ENCODE peak calls at places on chromosomes 6 and 20, in eight cellular contexts. One of them, this sample, is unnamed.
A peak's percentile ranks its signal among the peaks of the same experiment; 100 is the strongest.

GRCh38 chr20:23445596-23446217 is 6.2 kb downstream of the CSTL1 start:
- DNase-seq in astrocyte: peak; percentile 85
- DNase-seq in HFFc6: peak; percentile 94
- DNase-seq in foreskin keratinocyte: peak; percentile 91
- DNase-seq in psoas muscle: no peak
- DNase-seq in cardiac fibroblast: peak; percentile 90
- DNase-seq in pancreas: no peak
- DNase-seq in GM13977: no peak
- DNase-seq in this sample: no peak

GRCh38 chr6:113758725-113759576 is 98.2 kb upstream of the MARCKS start:
- DNase-seq in astrocyte: no peak
- DNase-seq in HFFc6: no peak
- DNase-seq in foreskin keratinocyte: no peak
- DNase-seq in psoas muscle: no peak
- DNase-seq in cardiac fibroblast: peak; percentile 30
- DNase-seq in pancreas: no peak
- DNase-seq in GM13977: no peak
- DNase-seq in this sample: no peak

GRCh38 chr6:89034586-89035251 is 45.8 kb upstream of the PNRC1 start:
- DNase-seq in astrocyte: peak; percentile 62
- DNase-seq in HFFc6: no peak
- DNase-seq in foreskin keratinocyte: peak; percentile 92
- DNase-seq in psoas muscle: no peak
- DNase-seq in cardiac fibroblast: peak; percentile 97
- DNase-seq in pancreas: no peak
- DNase-seq in GM13977: no peak
- DNase-seq in this sample: no peak

GRCh38 chr20:32474967-32475819 is 109.9 kb downstream of the NOL4L start:
- DNase-seq in astrocyte: peak; percentile 91
- DNase-seq in HFFc6: peak; percentile 91
- DNase-seq in foreskin keratinocyte: peak; percentile 62
- DNase-seq in psoas muscle: peak; percentile 91
- DNase-seq in cardiac fibroblast: peak; percentile 92
- DNase-seq in pancreas: peak; percentile 81
- DNase-seq in GM13977: peak; percentile 91
- DNase-seq in this sample: peak; percentile 93

GRCh38 chr6:87667032-87667431 is 35.0 kb downstream of the AKIRIN2 start:
- DNase-seq in astrocyte: no peak
- DNase-seq in HFFc6: no peak
- DNase-seq in foreskin keratinocyte: no peak
- DNase-seq in psoas muscle: no peak
- DNase-seq in cardiac fibroblast: no peak
- DNase-seq in pancreas: no peak
- DNase-seq in GM13977: no peak
- DNase-seq in this sample: no peak

GRCh38 chr6:130191376-130191702 is 31.4 kb downstream of the SAMD3 start:
- DNase-seq in astrocyte: no peak
- DNase-seq in HFFc6: no peak
- DNase-seq in foreskin keratinocyte: no peak
- DNase-seq in psoas muscle: no peak
- DNase-seq in cardiac fibroblast: no peak
- DNase-seq in pancreas: no peak
- DNase-seq in GM13977: no peak
- DNase-seq in this sample: no peak

GRCh38 chr6:5623769-5624168 is 362.5 kb downstream of the FARS2 start:
- DNase-seq in astrocyte: no peak
- DNase-seq in HFFc6: no peak
- DNase-seq in foreskin keratinocyte: no peak
- DNase-seq in psoas muscle: no peak
- DNase-seq in cardiac fibroblast: no peak
- DNase-seq in pancreas: no peak
- DNase-seq in GM13977: no peak
- DNase-seq in this sample: no peak

GRCh38 chr20:23105193-23105592 is 19.1 kb upstream of the CD93 start:
- DNase-seq in astrocyte: no peak
- DNase-seq in HFFc6: no peak
- DNase-seq in foreskin keratinocyte: no peak
- DNase-seq in psoas muscle: peak; percentile 34
- DNase-seq in cardiac fibroblast: no peak
- DNase-seq in pancreas: no peak
- DNase-seq in GM13977: no peak
- DNase-seq in this sample: no peak

GRCh38 chr20:48461351-48461750 is 366.4 kb downstream of the PREX1 start:
- DNase-seq in astrocyte: no peak
- DNase-seq in HFFc6: no peak
- DNase-seq in foreskin keratinocyte: no peak
- DNase-seq in psoas muscle: no peak
- DNase-seq in cardiac fibroblast: no peak
- DNase-seq in pancreas: no peak
- DNase-seq in GM13977: no peak
- DNase-seq in this sample: no peak

GRCh38 chr20:23049201-23049932 is at the start of gene THBD:
- DNase-seq in astrocyte: peak; percentile 45
- DNase-seq in HFFc6: no peak
- DNase-seq in foreskin keratinocyte: peak; percentile 85
- DNase-seq in psoas muscle: peak; percentile 93
- DNase-seq in cardiac fibroblast: peak; percentile 65
- DNase-seq in pancreas: peak; percentile 29
- DNase-seq in GM13977: no peak
- DNase-seq in this sample: no peak

GRCh38 chr20:63957004-63957689 is 931 bp upstream of the UCKL1 start:
- DNase-seq in astrocyte: peak; percentile 47
- DNase-seq in HFFc6: peak; percentile 37
- DNase-seq in foreskin keratinocyte: peak; percentile 84
- DNase-seq in psoas muscle: peak; percentile 82
- DNase-seq in cardiac fibroblast: peak; percentile 59
- DNase-seq in pancreas: peak; percentile 72
- DNase-seq in GM13977: peak; percentile 82
- DNase-seq in this sample: no peak

GRCh38 chr20:61315319-61315718 is 63.3 kb downstream of the CDH4 start:
- DNase-seq in astrocyte: no peak
- DNase-seq in HFFc6: no peak
- DNase-seq in foreskin keratinocyte: no peak
- DNase-seq in psoas muscle: no peak
- DNase-seq in cardiac fibroblast: no peak
- DNase-seq in pancreas: no peak
- DNase-seq in GM13977: no peak
- DNase-seq in this sample: no peak

GRCh38 chr6:104653786-104654185 is 205.9 kb downstream of the HACE1 start:
- DNase-seq in astrocyte: no peak
- DNase-seq in HFFc6: no peak
- DNase-seq in foreskin keratinocyte: no peak
- DNase-seq in psoas muscle: no peak
- DNase-seq in cardiac fibroblast: no peak
- DNase-seq in pancreas: no peak
- DNase-seq in GM13977: no peak
- DNase-seq in this sample: no peak

GRCh38 chr6:26232306-26232949 is 132.6 kb upstream of the BTN3A2 start:
- DNase-seq in astrocyte: no peak
- DNase-seq in HFFc6: no peak
- DNase-seq in foreskin keratinocyte: no peak
- DNase-seq in psoas muscle: no peak
- DNase-seq in cardiac fibroblast: no peak
- DNase-seq in pancreas: no peak
- DNase-seq in GM13977: no peak
- DNase-seq in this sample: no peak

GRCh38 chr20:60642546-60642945 is 609.5 kb upstream of the CDH4 start:
- DNase-seq in astrocyte: no peak
- DNase-seq in HFFc6: no peak
- DNase-seq in foreskin keratinocyte: no peak
- DNase-seq in psoas muscle: no peak
- DNase-seq in cardiac fibroblast: no peak
- DNase-seq in pancreas: no peak
- DNase-seq in GM13977: no peak
- DNase-seq in this sample: no peak

GRCh38 chr6:145137425-145137824 is 597.9 kb downstream of the EPM2A start:
- DNase-seq in astrocyte: no peak
- DNase-seq in HFFc6: peak; percentile 35
- DNase-seq in foreskin keratinocyte: peak; percentile 23
- DNase-seq in psoas muscle: no peak
- DNase-seq in cardiac fibroblast: peak; percentile 59
- DNase-seq in pancreas: no peak
- DNase-seq in GM13977: no peak
- DNase-seq in this sample: no peak

GRCh38 chr6:37202788-37203491 is 33.0 kb downstream of the PIM1 start:
- DNase-seq in astrocyte: no peak
- DNase-seq in HFFc6: no peak
- DNase-seq in foreskin keratinocyte: no peak
- DNase-seq in psoas muscle: no peak
- DNase-seq in cardiac fibroblast: no peak
- DNase-seq in pancreas: no peak
- DNase-seq in GM13977: no peak
- DNase-seq in this sample: no peak

GRCh38 chr6:138004423-138005287 is 102.6 kb downstream of the PERP start:
- DNase-seq in astrocyte: no peak
- DNase-seq in HFFc6: peak; percentile 14
- DNase-seq in foreskin keratinocyte: peak; percentile 42
- DNase-seq in psoas muscle: no peak
- DNase-seq in cardiac fibroblast: peak; percentile 63
- DNase-seq in pancreas: no peak
- DNase-seq in GM13977: peak; percentile 54
- DNase-seq in this sample: no peak
- TF ChIP-seq CTCF in astrocyte: peak; percentile 58
- TF ChIP-seq CTCF in HFFc6: peak; percentile 74
- TF ChIP-seq CTCF in foreskin keratinocyte: peak; percentile 75
- TF ChIP-seq CTCF in psoas muscle: peak; percentile 19
- TF ChIP-seq CTCF in cardiac fibroblast: peak; percentile 50
- TF ChIP-seq CTCF in pancreas: peak; percentile 21
- TF ChIP-seq CTCF in GM13977: peak; percentile 65
- TF ChIP-seq CTCF in this sample: peak; percentile 66

DNA sequence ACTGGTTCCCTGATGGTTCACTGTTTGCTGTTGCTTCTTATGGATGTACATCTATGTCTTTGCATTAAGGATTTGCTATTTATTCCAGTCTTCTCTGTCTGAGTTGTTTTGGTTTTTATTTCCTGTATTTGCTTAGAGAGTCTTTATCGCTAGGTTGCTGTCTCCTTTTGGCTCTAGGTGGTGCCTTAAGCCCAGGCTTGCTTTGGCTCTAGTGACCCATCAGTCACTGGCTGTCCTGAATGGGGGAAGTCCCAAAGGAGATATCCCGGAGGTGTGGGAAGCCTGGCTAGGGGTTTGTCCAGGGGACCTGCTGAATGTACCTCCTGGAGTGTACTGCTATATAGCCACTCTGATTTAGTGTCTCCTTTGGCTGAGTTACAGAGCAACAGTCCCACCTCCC is 53.4 kb downstream of the MCHR2 start:
- DNase-seq in astrocyte: no peak
- DNase-seq in HFFc6: no peak
- DNase-seq in foreskin keratinocyte: no peak
- DNase-seq in psoas muscle: no peak
- DNase-seq in cardiac fibroblast: no peak
- DNase-seq in pancreas: no peak
- DNase-seq in GM13977: no peak
- DNase-seq in this sample: no peak
- TF ChIP-seq CTCF in astrocyte: no peak
- TF ChIP-seq CTCF in HFFc6: no peak
- TF ChIP-seq CTCF in foreskin keratinocyte: no peak
- TF ChIP-seq CTCF in psoas muscle: no peak
- TF ChIP-seq CTCF in cardiac fibroblast: no peak
- TF ChIP-seq CTCF in pancreas: no peak
- TF ChIP-seq CTCF in GM13977: no peak
- TF ChIP-seq CTCF in this sample: no peak

GRCh38 chr20:11919046-11919445 is 1.4 kb downstream of the BTBD3 start:
- DNase-seq in astrocyte: peak; percentile 12
- DNase-seq in HFFc6: no peak
- DNase-seq in foreskin keratinocyte: no peak
- DNase-seq in psoas muscle: no peak
- DNase-seq in cardiac fibroblast: peak; percentile 17
- DNase-seq in pancreas: peak; percentile 37
- DNase-seq in GM13977: no peak
- DNase-seq in this sample: no peak

GRCh38 chr20:11919571-11919970 is 1.9 kb downstream of the BTBD3 start:
- DNase-seq in astrocyte: no peak
- DNase-seq in HFFc6: no peak
- DNase-seq in foreskin keratinocyte: no peak
- DNase-seq in psoas muscle: no peak
- DNase-seq in cardiac fibroblast: no peak
- DNase-seq in pancreas: no peak
- DNase-seq in GM13977: no peak
- DNase-seq in this sample: no peak

GRCh38 chr20:11920083-11920482 is 2.4 kb downstream of the BTBD3 start:
- DNase-seq in astrocyte: no peak
- DNase-seq in HFFc6: no peak
- DNase-seq in foreskin keratinocyte: no peak
- DNase-seq in psoas muscle: no peak
- DNase-seq in cardiac fibroblast: no peak
- DNase-seq in pancreas: no peak
- DNase-seq in GM13977: no peak
- DNase-seq in this sample: no peak

GRCh38 chr20:11918280-11918952 is 723 bp downstream of the BTBD3 start:
- DNase-seq in astrocyte: no peak
- DNase-seq in HFFc6: no peak
- DNase-seq in foreskin keratinocyte: no peak
- DNase-seq in psoas muscle: no peak
- DNase-seq in cardiac fibroblast: peak; percentile 5
- DNase-seq in pancreas: no peak
- DNase-seq in GM13977: no peak
- DNase-seq in this sample: no peak

DNA sequence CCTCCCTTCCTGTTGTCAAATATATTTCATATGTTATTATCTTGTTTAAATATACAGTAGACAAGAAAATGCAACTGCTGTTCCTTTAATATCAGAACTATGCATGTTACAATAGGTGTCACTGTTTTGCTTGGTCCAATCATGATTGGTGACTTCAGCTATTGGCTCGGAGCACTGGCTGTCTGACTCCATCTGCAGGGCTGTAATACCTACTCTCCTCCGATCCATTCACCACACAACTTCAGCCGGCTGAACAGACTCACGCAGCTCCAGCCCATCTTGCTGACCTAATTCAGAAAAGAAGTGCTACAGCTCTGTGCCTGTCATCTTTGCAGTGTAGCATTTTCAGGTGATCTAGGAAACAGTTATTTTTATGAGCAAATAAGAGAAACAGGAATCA is at the start of gene BTBD3:
- DNase-seq in astrocyte: peak; percentile 73
- DNase-seq in HFFc6: peak; percentile 60
- DNase-seq in foreskin keratinocyte: peak; percentile 45
- DNase-seq in psoas muscle: peak; percentile 60
- DNase-seq in cardiac fibroblast: peak; percentile 78
- DNase-seq in pancreas: peak; percentile 77
- DNase-seq in GM13977: peak; percentile 42
- DNase-seq in this sample: no peak
- TF ChIP-seq CTCF in astrocyte: no peak
- TF ChIP-seq CTCF in HFFc6: peak; percentile 30
- TF ChIP-seq CTCF in foreskin keratinocyte: peak; percentile 44
- TF ChIP-seq CTCF in psoas muscle: no peak
- TF ChIP-seq CTCF in cardiac fibroblast: peak; percentile 11
- TF ChIP-seq CTCF in pancreas: no peak
- TF ChIP-seq CTCF in GM13977: no peak
- TF ChIP-seq CTCF in this sample: no peak

DNA sequence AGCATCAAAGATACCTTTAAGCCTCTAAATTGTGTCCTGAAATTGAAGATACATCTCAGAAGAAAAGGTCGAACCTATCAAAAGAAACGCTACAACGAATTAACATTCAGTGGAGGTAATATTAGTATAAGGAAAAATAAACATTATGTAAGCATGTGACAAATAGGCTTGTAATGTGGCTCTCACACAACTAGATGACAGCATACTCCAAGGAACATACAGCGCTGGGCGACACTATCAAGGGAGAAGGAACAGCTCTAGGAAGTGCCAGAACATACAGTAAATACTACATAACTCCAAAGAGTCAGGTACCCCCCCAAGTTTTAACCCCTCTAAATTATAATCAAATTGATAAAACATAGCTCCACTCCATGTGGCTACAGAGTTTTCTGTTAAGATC is 103.5 kb downstream of the LAMP5 start:
- DNase-seq in astrocyte: peak; percentile 22
- DNase-seq in HFFc6: peak; percentile 5
- DNase-seq in foreskin keratinocyte: peak; percentile 30
- DNase-seq in psoas muscle: no peak
- DNase-seq in cardiac fibroblast: peak; percentile 64
- DNase-seq in pancreas: peak; percentile 57
- DNase-seq in GM13977: no peak
- DNase-seq in this sample: no peak
- TF ChIP-seq CTCF in astrocyte: peak; percentile 35
- TF ChIP-seq CTCF in HFFc6: peak; percentile 31
- TF ChIP-seq CTCF in foreskin keratinocyte: peak; percentile 59
- TF ChIP-seq CTCF in psoas muscle: no peak
- TF ChIP-seq CTCF in cardiac fibroblast: peak; percentile 24
- TF ChIP-seq CTCF in pancreas: peak; percentile 46
- TF ChIP-seq CTCF in GM13977: peak; percentile 44
- TF ChIP-seq CTCF in this sample: peak; percentile 67

This sample was measured in type B pancreatic cell.